ENCODE peak calls at places on chromosomes 4 and X, in six cellular contexts. O, N, P, V, G and B are unnamed samples.

GRCh38 chr4:87659247-87659931 is 9.3 kb downstream of the DMP1 start:
- DNase-seq in N (no peak), V (no peak), P (no peak), O (no peak), G (no peak), B (peak; percentile 53)

GRCh38 chr4:200936-201335 is 76.6 kb downstream of the ZNF718 start:
- DNase-seq in G (no peak), V (no peak), O (no peak), P (no peak), N (no peak), B (no peak)

GRCh38 chr4:1948232-1948631 is 60.5 kb downstream of the NELFA start:
- DNase-seq in G (no peak), V (no peak), O (no peak), N (no peak), P (no peak), B (no peak)

GRCh38 chrX:65644621-65645287 is 22.7 kb upstream of the MSN start:
- DNase-seq in P (peak; percentile 87), N (no peak), O (no peak), G (no peak), V (peak; percentile 81), B (peak; percentile 91)

GRCh38 chr4:37983951-37984350 is 23.8 kb downstream of the PTTG2 start:
- DNase-seq in N (no peak), V (no peak), P (no peak), G (no peak), O (no peak), B (no peak)

GRCh38 chrX:40245411-40246140 is 147.8 kb upstream of the BCOR start:
- DNase-seq in O (no peak), N (no peak), V (peak; percentile 62), P (peak; percentile 78), G (no peak), B (no peak)

GRCh38 chr4:5664778-5665177 is 43.6 kb downstream of the EVC2 start:
- DNase-seq in N (no peak), V (no peak), G (no peak), P (no peak), O (no peak), B (no peak)

GRCh38 chrX:96621811-96622210 is 62.8 kb upstream of the DIAPH2 start:
- DNase-seq in O (no peak), N (no peak), V (no peak), G (no peak), P (peak; percentile 31), B (no peak)

GRCh38 chr4:155854597-155855226 is 11.4 kb downstream of the ASIC5 start:
- DNase-seq in O (no peak), G (no peak), P (peak; percentile 18), N (no peak), V (no peak), B (peak; percentile 11)

GRCh38 chr4:1626151-1626550 is 58.0 kb downstream of the FAM53A start:
- DNase-seq in V (no peak), G (no peak), P (no peak), O (no peak), N (no peak), B (no peak)

GRCh38 chrX:10636337-10636736 is 16.0 kb upstream of the MID1 start:
- DNase-seq in N (no peak), V (no peak), P (peak; percentile 76), G (no peak), O (no peak), B (peak; percentile 72)

GRCh38 chr4:55947254-55947882 is 1.4 kb upstream of the CEP135 start:
- DNase-seq in O (peak; percentile 37), V (no peak), N (no peak), G (no peak), P (peak; percentile 7), B (peak; percentile 21)

DNA sequence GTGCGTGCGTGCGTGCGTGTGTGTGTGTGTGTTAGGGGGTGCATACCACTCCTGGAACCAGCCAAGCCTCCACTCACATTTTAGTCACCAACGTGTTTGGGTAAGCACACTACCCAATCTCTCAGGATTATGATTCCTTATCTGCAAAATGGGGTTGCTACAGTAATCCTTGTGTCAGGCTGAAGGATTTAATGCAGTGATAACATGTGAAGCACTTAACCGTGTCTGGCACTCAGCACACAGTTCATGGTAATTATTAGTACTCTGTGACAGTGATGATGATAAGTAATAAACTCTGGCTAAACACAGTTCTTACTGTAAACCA is 57.3 kb downstream of the CLDN22 start:
- DNase-seq in O (no peak), G (no peak), N (no peak), P (no peak), V (no peak), B (no peak)
- TF ChIP-seq CTCF in O (no peak), G (no peak), N (no peak), P (no peak), V (no peak), B (no peak)

GRCh38 chrX:29911673-29912072 is 303.7 kb upstream of the MAGEB2 start:
- DNase-seq in O (no peak), V (no peak), G (no peak), N (no peak), P (no peak), B (peak; percentile 23)
- TF ChIP-seq CTCF in O (no peak), V (no peak), G (no peak), N (no peak), P (no peak), B (peak; percentile 23)

GRCh38 chrX:136896121-136896914 is 15.8 kb upstream of the RBMX start:
- DNase-seq in V (no peak), O (no peak), N (no peak), G (no peak), P (peak; percentile 79), B (no peak)
- TF ChIP-seq CTCF in V (no peak), O (no peak), N (no peak), G (no peak), P (no peak), B (no peak)

GRCh38 chrX:67408423-67409079 is 135.3 kb upstream of the AR start:
- DNase-seq in N (no peak), P (no peak), V (no peak), G (no peak), O (no peak), B (no peak)
- TF ChIP-seq CTCF in N (no peak), P (no peak), V (no peak), G (no peak), O (no peak), B (no peak)

DNA sequence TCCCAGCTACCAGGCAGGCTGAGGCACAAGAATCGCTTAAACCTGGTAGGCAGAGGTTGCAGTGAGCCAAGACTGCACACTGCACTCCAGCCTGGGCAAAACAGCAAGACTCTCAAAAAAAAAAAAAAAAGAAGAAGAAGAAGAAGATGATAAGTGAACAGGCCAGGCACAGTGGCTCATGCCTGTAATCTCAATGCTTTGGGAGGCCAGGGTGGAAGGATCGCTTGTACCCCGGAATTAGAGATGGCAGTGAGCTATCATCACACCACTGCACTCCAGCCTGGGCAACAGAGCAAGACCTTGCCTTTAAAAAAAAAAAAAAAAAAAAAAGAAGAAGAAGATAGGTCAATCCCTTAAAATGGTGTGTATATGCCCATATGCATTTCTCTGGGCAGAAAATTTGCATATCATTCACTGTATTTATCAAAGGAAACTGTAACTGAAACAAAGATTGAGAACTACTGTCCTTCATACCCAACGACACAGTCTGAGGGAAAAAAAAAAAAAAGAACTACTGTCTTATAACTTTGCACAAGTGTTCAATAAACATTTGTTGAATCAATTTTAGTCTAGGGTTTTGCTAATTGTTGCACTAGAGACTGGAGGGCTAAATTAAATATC is 2.3 kb downstream of the RFC1 start:
- DNase-seq in V (no peak), G (no peak), N (no peak), O (no peak), P (no peak), B (no peak)
- TF ChIP-seq CTCF in V (no peak), G (no peak), N (no peak), O (no peak), P (no peak), B (no peak)

GRCh38 chrX:55342533-55343501 is 78.1 kb upstream of the PAGE3 start:
- DNase-seq in N (peak; percentile 3), G (peak; percentile 1), V (no peak), P (peak; percentile 11), O (peak; percentile 45), B (peak; percentile 38)
- TF ChIP-seq CTCF in N (peak; percentile 59), G (no peak), V (peak; percentile 56), P (peak; percentile 40), O (peak; percentile 36), B (peak; percentile 47)

GRCh38 chrX:43333543-43333942 is 322.6 kb upstream of the MAOA start:
- DNase-seq in P (peak; percentile 0), G (no peak), V (no peak), N (peak; percentile 3), O (no peak), B (peak; percentile 11)
- TF ChIP-seq CTCF in P (no peak), G (no peak), V (peak; percentile 5), N (peak; percentile 27), O (no peak), B (peak; percentile 24)

GRCh38 chrX:29090811-29091210 is 503.6 kb downstream of the IL1RAPL1 start:
- DNase-seq in V (no peak), O (no peak), G (no peak), N (no peak), P (peak; percentile 44), B (peak; percentile 39)
- TF ChIP-seq CTCF in V (no peak), O (no peak), G (no peak), N (peak; percentile 6), P (no peak), B (peak; percentile 20)